ENCODE peak calls at places on chromosome 22, in five cellular contexts. S is esophagus squamous epithelium, Z is endothelial cell of umbilical vein, Y is adrenal gland, B is right lobe of liver. M is an unnamed sample.

GRCh38 chr22:27804683-27805297 is 3.2 kb upstream of the MN1 start:
- DNase-seq in Z (peak), B (peak), S (no peak), Y (peak), M (peak)

GRCh38 chr22:27510024-27510423 is 291.5 kb downstream of the MN1 start:
- DNase-seq in B (no peak), Y (no peak), S (no peak), Z (no peak), M (no peak)

GRCh38 chr22:21696115-21696514 is 30.3 kb downstream of the PPIL2 start:
- DNase-seq in Z (no peak), B (no peak), Y (no peak), S (no peak), M (no peak)

GRCh38 chr22:33873186-33873585 is 47.1 kb downstream of the LARGE1 start:
- DNase-seq in S (no peak), B (no peak), Z (no peak), Y (no peak), M (no peak)

GRCh38 chr22:16949561-16949960 is 58.5 kb downstream of the GAB4 start:
- DNase-seq in B (no peak), Y (peak), Z (no peak), S (no peak), M (no peak)

GRCh38 chr22:17446704-17447103 is 77.4 kb downstream of the CECR2 start:
- DNase-seq in B (no peak), S (no peak), Z (no peak), Y (no peak), M (peak)

GRCh38 chr22:46462726-46463371 is 74.6 kb downstream of the CELSR1 start:
- DNase-seq in B (no peak), Z (no peak), S (no peak), Y (peak), M (no peak)

GRCh38 chr22:36215976-36216375 is 14.4 kb upstream of the APOL4 start:
- DNase-seq in B (no peak), S (no peak), Z (no peak), Y (no peak), M (no peak)

GRCh38 chr22:36334081-36334831 is 53.5 kb downstream of the MYH9 start:
- DNase-seq in S (no peak), B (no peak), Z (no peak), Y (no peak), M (peak)

GRCh38 chr22:33867118-33867863 is 53.0 kb downstream of the LARGE1 start:
- DNase-seq in Z (no peak), Y (no peak), S (no peak), B (no peak), M (no peak)

GRCh38 chr22:39959640-39960447 is at the start of gene TMA7B:
- DNase-seq in Y (peak), S (no peak), B (no peak), Z (peak), M (no peak)

GRCh38 chr22:38843716-38844660 is at the start of gene NPTXR:
- DNase-seq in B (no peak), Z (peak), Y (peak), S (no peak), M (peak)

GRCh38 chr22:45984316-45984916 is 7.5 kb upstream of the WNT7B start:
- DNase-seq in S (no peak), Z (no peak), B (no peak), Y (no peak), M (no peak)

GRCh38 chr22:39997939-39998726 is 3.4 kb downstream of the FAM83F start:
- DNase-seq in B (peak), Z (peak), S (no peak), Y (no peak), M (no peak)

GRCh38 chr22:45998638-45999378 is 21.8 kb upstream of the WNT7B start:
- DNase-seq in Z (no peak), B (no peak), S (no peak), Y (no peak), M (no peak)

GRCh38 chr22:40324468-40325305 is 21.6 kb upstream of the ADSL start:
- DNase-seq in B (no peak), S (no peak), Z (no peak), Y (no peak), M (no peak)

DNA sequence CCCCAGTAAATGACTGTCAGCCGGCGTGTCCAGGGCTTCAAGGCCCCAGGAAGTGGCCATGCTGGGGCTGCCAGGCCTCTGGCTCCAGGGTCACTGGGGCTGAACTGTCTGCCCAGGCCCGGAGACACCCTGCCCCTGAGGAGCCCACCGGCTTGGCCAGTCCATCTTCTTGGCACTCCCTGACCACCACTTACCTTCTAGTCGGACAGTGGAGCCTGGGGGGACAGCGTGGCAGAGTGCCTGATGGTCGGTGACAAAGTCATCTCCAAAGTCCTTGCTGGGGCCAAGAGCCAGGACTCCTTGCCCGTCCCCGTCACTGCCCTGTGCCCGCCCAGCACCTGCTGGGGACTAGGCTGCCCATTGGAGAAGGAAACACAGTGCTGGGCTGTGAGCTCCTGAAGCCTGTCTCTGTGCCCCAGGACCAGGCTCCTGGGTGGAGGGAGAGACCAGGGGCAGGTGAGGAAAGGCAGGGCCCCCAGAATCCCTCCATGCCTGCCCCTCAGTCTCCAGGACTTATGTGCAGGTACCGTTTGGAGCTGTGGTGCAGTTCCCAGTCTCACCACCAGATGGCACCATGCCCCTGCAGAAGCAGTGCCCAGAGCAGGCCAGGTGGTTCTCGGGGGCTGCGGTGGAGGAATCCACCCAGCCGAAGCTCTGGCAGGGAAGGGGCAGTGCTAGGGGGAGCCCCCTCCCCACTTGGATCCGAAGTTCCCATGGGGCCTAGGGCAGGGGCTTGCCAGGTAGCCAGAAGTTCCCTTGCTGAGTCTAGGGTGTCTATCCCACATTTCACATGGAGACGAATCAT is 6.0 kb upstream of the CCDC188 start:
- DNase-seq in B (peak), Y (peak), S (peak), Z (peak), M (peak)
- TF ChIP-seq POLR2A in B (no peak), Y (no peak), S (no peak), Z (no peak), M (no peak)

GRCh38 chr22:30291334-30291892 is 2.1 kb upstream of the CASTOR1 start:
- DNase-seq in Y (no peak), Z (no peak), B (no peak), S (no peak), M (no peak)
- TF ChIP-seq POLR2A in Y (no peak), Z (no peak), B (no peak), S (no peak), M (no peak)

GRCh38 chr22:43923631-43924548 is at the start of gene PNPLA3:
- DNase-seq in S (no peak), Y (peak), Z (peak), B (peak), M (peak)
- TF ChIP-seq POLR2A in S (no peak), Y (peak), Z (peak), B (peak), M (no peak)

DNA sequence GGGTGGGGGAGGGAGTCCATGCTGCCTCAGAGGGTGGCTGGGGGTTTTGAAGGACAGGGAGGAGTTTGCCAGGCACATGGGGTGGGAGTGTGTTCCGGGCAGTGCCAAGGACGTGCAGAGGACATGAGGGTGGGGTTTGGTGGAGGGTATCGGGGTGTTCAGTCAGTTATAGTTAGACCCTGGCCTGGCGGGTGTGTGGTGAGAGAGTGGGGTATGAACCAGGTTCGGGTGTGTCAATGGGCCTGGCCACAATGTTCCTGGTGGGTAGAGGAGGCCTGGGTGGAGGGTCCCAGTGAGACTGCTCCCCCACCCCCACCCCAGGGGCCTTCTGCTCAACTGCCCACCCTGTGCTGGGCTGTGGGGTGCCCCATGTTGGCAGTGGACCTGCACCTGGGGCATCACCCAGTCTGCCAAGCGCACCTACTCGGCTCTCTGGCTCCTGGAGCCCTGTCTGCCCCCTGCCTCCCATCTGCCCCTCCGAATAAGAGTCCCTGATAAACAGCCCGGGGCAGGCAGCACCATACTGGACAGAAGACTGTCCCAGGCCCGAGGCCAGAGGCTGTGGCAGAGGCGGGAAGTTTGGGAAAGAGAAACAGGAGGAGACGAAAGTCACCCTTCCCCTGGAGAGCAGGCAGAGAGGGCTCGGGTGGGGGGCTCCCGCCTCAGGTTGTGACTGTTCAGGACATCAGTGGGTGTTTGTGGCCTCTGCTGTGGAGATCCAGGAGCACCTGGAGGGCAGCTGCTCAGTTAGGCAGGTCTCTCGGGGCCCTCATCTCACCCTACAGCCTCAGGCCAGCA is 4.1 kb downstream of the PIM3 start:
- DNase-seq in Z (no peak), Y (peak), B (peak), S (no peak), M (no peak)
- TF ChIP-seq POLR2A in Z (peak), Y (no peak), B (peak), S (no peak), M (no peak)

GRCh38 chr22:23838686-23839468 is at the start of gene DERL3:
- DNase-seq in B (peak), Y (peak), S (peak), Z (peak), M (peak)
- TF ChIP-seq POLR2A in B (no peak), Y (no peak), S (no peak), Z (no peak), M (no peak)

GRCh38 chr22:30029512-30029911 is 50.8 kb upstream of the HORMAD2 start:
- DNase-seq in S (no peak), Z (no peak), B (peak), Y (no peak), M (no peak)

GRCh38 chr22:30026751-30027150 is 53.5 kb upstream of the HORMAD2 start:
- DNase-seq in Y (no peak), B (no peak), Z (no peak), S (no peak), M (no peak)

GRCh38 chr22:30027791-30028190 is 52.5 kb upstream of the HORMAD2 start:
- DNase-seq in S (no peak), Y (peak), Z (no peak), B (no peak), M (no peak)

GRCh38 chr22:30027169-30027568 is 53.1 kb upstream of the HORMAD2 start:
- DNase-seq in S (no peak), B (no peak), Z (no peak), Y (no peak), M (no peak)

DNA sequence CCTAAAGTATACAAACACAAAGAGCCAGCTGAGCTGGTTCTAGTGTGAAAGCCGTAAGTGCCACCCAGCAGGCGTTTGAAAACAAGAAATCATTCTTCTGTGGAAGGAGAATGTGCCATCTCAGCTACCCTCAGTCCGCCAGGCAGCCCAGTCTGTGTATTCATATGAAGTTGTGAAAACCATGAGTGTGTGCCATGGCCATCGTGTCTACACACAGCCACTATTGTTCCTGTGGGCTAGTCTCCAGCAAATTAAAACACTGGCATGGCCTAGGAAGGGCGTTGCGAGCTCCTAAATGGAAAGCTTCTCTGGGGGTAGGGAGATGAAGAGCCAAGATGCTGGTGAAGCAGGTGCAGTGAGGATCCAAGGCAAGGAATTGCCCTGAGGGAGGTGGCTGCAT is 51.5 kb upstream of the HORMAD2 start:
- DNase-seq in S (no peak), Z (no peak), Y (no peak), B (no peak), M (no peak)
- TF ChIP-seq POLR2A in S (no peak), Z (no peak), Y (no peak), B (no peak), M (no peak)

GRCh38 chr22:42801537-42802165 is 55.4 kb downstream of the ARFGAP3 start:
- DNase-seq in Z (no peak), B (no peak), Y (peak), S (no peak), M (no peak)

GRCh38 chr22:42805016-42805997 is 51.8 kb downstream of the ARFGAP3 start:
- DNase-seq in Y (peak), S (no peak), B (peak), Z (peak), M (no peak)

GRCh38 chr22:42800731-42801536 is 56.1 kb downstream of the ARFGAP3 start:
- DNase-seq in B (no peak), S (no peak), Z (no peak), Y (peak), M (no peak)

GRCh38 chr22:42805998-42806481 is 51.0 kb downstream of the ARFGAP3 start:
- DNase-seq in B (no peak), Z (peak), S (no peak), Y (peak), M (no peak)

GRCh38 chr22:42803454-42803853 is 53.6 kb downstream of the ARFGAP3 start:
- DNase-seq in Y (peak), Z (no peak), S (no peak), B (no peak), M (no peak)
- TF ChIP-seq POLR2A in Y (no peak), Z (no peak), S (no peak), B (no peak), M (no peak)

DNA sequence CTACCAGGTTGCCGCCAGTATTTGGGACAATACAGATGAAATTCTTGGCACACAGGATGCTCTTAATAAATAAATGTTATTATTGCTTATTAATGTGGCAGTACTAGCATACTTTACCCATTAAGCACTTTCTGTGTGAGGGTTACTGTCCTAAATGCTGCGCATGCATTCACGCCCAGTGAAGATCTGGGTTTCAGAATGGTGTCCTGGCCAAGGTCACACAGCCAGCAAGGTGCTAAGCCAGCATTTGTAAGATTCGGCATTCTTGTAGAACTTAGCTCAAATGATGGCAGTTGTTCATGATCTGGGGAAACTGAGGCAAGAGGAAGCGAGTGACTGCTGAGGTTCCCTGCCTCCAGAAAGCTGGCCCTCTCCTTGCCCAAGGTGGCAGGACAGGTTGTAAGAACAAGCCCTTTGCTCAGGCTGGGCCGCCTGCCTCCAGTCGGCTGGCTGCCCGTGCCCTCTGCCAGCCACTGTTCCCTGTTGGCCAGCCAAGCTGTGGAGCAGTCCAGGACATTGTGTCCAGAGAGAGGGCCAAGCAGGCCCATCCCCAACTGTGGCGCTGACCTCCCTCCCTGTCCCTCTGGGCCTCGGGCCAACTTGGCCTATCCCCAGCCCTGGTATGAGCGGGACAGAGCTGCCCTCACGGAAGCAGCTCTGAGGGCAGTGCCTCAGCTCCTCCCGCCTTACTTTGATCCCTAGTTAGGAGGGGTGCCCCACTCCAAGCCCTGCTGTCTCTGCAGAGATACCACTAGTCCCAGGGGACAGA is 28.8 kb downstream of the TOB2 start:
- DNase-seq in Z (peak), S (no peak), B (peak), Y (peak), M (no peak)
- TF ChIP-seq POLR2A in Z (no peak), S (no peak), B (peak), Y (peak), M (no peak)

DNA sequence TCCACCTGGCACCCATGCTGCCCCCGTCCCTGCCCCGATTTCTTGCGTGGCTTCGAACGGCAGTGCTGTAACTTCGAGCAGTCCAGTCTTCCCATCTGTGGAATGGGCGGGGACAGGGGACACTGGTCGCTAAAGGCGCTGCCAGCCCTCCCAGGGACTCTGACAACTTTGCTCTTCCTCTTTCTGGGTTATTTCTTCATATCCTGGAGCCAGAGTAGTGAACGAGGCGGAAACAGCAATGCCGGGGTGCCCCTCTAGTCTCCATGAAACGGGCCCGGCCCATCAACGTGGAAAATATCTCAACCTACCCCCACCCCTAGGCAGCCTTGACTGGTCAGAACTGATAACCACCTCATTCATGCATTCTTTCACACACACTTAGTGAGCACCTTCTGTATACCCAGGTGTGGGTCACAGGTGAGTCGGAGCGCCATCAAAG is 42.8 kb downstream of the TRIOBP start:
- DNase-seq in S (no peak), B (no peak), Z (no peak), Y (peak), M (no peak)
- TF ChIP-seq POLR2A in S (no peak), B (no peak), Z (no peak), Y (no peak), M (no peak)

M was measured in erythroblast.